ENCODE peak calls at places on chromosomes 16 and 17, in four cellular contexts. P is mucosa of descending colon, I is neuronal stem cell, O is A549. B is an unnamed sample. For H3K4me1, the result is how much of the 10 kb centered on the place peaks cover.

GRCh38 chr16:9929313-9929712 is 252.9 kb downstream of the GRIN2A start:
- DNase-seq in I (no peak), P (no peak), O (no peak), B (no peak)

GRCh38 chr16:19127674-19128131 is 13.9 kb downstream of the ITPRIPL2 start:
- DNase-seq in I (no peak), P (no peak), O (no peak), B (no peak)

GRCh38 chr17:30376621-30377452 is 1.9 kb upstream of the CPD start:
- DNase-seq in O (peak), P (no peak), I (no peak), B (no peak)

GRCh38 chr16:59179446-59180082 is 445.4 kb upstream of the GOT2 start:
- DNase-seq in O (peak), P (no peak), I (no peak), B (no peak)

GRCh38 chr17:75036643-75037268 is 10.0 kb downstream of the ATP5PD start:
- DNase-seq in O (peak), P (peak), I (no peak), B (no peak)

GRCh38 chr17:7834554-7834890 is 505 bp downstream of the KDM6B start:
- DNase-seq in I (peak), P (peak), O (peak), B (no peak)

GRCh38 chr17:50139950-50140885 is 10.3 kb upstream of the SAMD14 start:
- DNase-seq in I (no peak), O (peak), P (peak), B (peak)

GRCh38 chr16:87140211-87141200 is 176.7 kb downstream of the C16orf95 start:
- DNase-seq in I (no peak), P (no peak), O (no peak), B (no peak)

GRCh38 chr16:58563775-58564174 is 48.5 kb downstream of the SETD6 start:
- DNase-seq in P (no peak), I (no peak), O (no peak), B (no peak)

GRCh38 chr17:7580631-7581554 is 1.5 kb downstream of the CD68 start:
- DNase-seq in O (no peak), I (no peak), P (no peak), B (no peak)

GRCh38 chr16:65534121-65534528 is 412.3 kb upstream of the CDH11 start:
- DNase-seq in I (no peak), O (no peak), P (no peak), B (no peak)

GRCh38 chr17:81453049-81453448 is 57.8 kb downstream of the BAHCC1 start:
- DNase-seq in P (no peak), O (no peak), I (no peak), B (no peak)

GRCh38 chr17:45747907-45748306 is 36.2 kb upstream of the CRHR1 start:
- DNase-seq in P (no peak), I (no peak), O (no peak), B (no peak)

GRCh38 chr16:397135-397661 is at the start of gene NME4:
- DNase-seq in O (peak), P (peak), I (peak), B (peak)

GRCh38 chr17:78504156-78504925 is 72.9 kb downstream of the DNAH17 start:
- DNase-seq in O (no peak), I (no peak), P (no peak), B (no peak)

GRCh38 chr16:17321824-17322223 is 148.9 kb downstream of the XYLT1 start:
- DNase-seq in P (no peak), O (no peak), I (no peak), B (no peak)

GRCh38 chr17:1108560-1108809 is 71.3 kb downstream of the ABR start:
- DNase-seq in O (no peak), I (no peak), P (peak), B (peak)

GRCh38 chr16:71961066-71962039 is 38.8 kb downstream of the PKD1L3 start:
- DNase-seq in I (peak), P (peak), O (peak), B (peak)

GRCh38 chr17:63275318-63275967 is 170.7 kb downstream of the CYB561 start:
- DNase-seq in P (no peak), I (no peak), O (peak), B (no peak)

GRCh38 chr17:57490890-57491289 is 234.6 kb downstream of the MSI2 start:
- DNase-seq in O (no peak), P (no peak), I (no peak), B (no peak)

GRCh38 chr16:77344306-77344705 is 90.5 kb downstream of the ADAMTS18 start:
- DNase-seq in P (no peak), I (no peak), O (no peak), B (no peak)

GRCh38 chr17:10633738-10634379 is 23.2 kb downstream of the MYH3 start:
- DNase-seq in O (no peak), P (no peak), I (no peak), B (no peak)

GRCh38 chr17:28951428-28951990 is at the start of gene PHF12:
- DNase-seq in P (peak), O (peak), I (peak), B (peak)

GRCh38 chr17:28955408-28955807 is 4.1 kb upstream of the PHF12 start:
- DNase-seq in O (no peak), P (no peak), I (no peak), B (no peak)

GRCh38 chr17:28951991-28952975 is 965 bp upstream of the PHF12 start:
- DNase-seq in P (peak), I (peak), O (peak), B (peak)

GRCh38 chr17:28954886-28955285 is 3.6 kb upstream of the PHF12 start:
- DNase-seq in P (no peak), I (no peak), O (no peak), B (no peak)

GRCh38 chr17:28953444-28954118 is 2.3 kb upstream of the PHF12 start:
- DNase-seq in I (peak), O (peak), P (no peak), B (peak)
- H3K4me3 ChIP-seq in I (no peak), O (no peak), P (no peak), B (no peak)

DNA sequence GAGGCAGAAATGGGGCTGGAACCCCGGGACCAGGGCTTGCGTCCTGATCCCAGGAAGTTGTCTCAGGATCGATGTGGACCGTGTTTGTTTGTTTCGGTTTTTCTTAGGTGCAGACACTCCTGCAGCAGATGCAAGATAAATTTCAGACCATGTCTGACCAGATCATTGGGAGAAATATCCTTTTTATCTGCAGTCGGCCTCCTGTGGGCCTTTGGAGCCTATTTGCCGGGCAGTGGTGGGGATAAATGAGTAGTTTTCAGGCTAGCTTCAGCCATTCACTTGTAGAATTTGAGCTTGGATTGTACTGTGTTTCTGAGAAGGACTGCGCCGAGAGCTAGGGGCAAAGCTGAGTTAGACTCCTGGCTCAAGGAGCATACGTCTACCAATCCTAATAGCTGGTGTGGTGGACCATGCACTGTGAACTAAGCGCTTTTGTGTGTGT is 816 bp downstream of the HSBP1 start:
- DNase-seq in P (no peak), I (no peak), O (no peak), B (no peak)
- H3K4me1 ChIP-seq in P (under half), I (under half), O (under half), B (under half)

DNA sequence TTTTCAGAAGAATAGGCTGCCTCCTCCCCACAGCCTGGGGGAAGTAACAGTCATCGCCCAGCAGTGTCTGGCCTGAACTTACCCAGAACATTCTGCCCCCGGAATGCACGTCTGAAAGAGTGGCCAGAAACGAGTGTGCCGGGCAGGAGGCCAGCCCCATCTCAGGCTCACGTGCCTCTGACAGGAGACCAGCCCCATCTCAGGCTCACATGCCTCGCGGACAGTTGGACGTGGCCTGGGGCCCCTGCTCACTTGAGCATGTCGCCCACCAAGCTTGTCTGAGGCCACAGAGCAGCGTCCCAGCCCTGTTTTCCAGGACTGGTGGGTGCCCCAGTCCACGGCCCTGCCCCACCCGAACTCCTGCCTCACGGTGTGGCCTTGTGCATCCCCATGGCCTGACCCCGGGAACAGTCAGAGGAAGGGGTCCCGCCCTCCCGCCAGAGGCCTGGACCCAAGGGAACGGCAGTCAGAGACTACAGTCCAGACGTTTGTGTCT is 16.3 kb upstream of the CDH15 start:
- DNase-seq in P (peak), O (no peak), I (no peak), B (no peak)
- H3K4me3 ChIP-seq in P (no peak), O (no peak), I (no peak), B (no peak)

GRCh38 chr17:77326636-77327035 is 185.9 kb downstream of the SEC14L1 start:
- DNase-seq in P (no peak), O (no peak), I (no peak), B (no peak)

GRCh38 chr17:77327566-77328463 is 187.0 kb downstream of the SEC14L1 start:
- DNase-seq in O (no peak), P (peak), I (no peak), B (no peak)

GRCh38 chr17:77325537-77325825 is 184.7 kb downstream of the SEC14L1 start:
- DNase-seq in O (no peak), P (no peak), I (no peak), B (no peak)

GRCh38 chr17:77325826-77326581 is 185.2 kb downstream of the SEC14L1 start:
- DNase-seq in P (peak), O (no peak), I (no peak), B (no peak)

GRCh38 chr17:77327181-77327565 is 186.4 kb downstream of the SEC14L1 start:
- DNase-seq in O (no peak), I (no peak), P (peak), B (no peak)
- H3K4me1 ChIP-seq in O (half or more), I (under half), P (half or more), B (under half)

DNA sequence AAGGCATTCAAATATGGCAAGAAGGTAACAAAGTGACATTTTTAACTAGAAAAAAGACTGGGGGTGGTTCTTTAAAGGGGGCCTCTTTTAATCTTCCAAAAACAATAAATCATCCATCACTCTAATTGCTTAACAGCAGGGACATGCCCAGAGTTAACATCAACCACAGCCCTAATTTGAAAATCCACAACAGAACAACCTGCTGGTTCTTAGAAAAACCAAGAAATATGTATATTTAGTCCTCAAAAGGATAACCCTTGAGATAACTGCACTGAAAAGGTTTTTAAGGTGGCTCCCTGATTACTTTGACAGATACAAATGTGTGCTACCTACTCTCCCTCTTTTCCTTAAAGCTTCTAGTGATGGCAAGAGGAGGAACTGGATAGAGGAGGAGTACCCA is 54.4 kb downstream of the N4BP1 start:
- DNase-seq in P (no peak), O (no peak), I (no peak), B (no peak)
- H3K4me3 ChIP-seq in P (no peak), O (no peak), I (no peak), B (no peak)

GRCh38 chr17:67478266-67479118 is 101.4 kb downstream of the PITPNC1 start:
- DNase-seq in P (no peak), I (no peak), O (no peak), B (no peak)

GRCh38 chr17:67481808-67482207 is 104.7 kb downstream of the PITPNC1 start:
- DNase-seq in O (no peak), P (no peak), I (no peak), B (no peak)

GRCh38 chr17:67476787-67477335 is 99.8 kb downstream of the PITPNC1 start:
- DNase-seq in I (no peak), O (no peak), P (no peak), B (no peak)

GRCh38 chr17:67477687-67478086 is 100.6 kb downstream of the PITPNC1 start:
- DNase-seq in I (no peak), P (no peak), O (no peak), B (no peak)

DNA sequence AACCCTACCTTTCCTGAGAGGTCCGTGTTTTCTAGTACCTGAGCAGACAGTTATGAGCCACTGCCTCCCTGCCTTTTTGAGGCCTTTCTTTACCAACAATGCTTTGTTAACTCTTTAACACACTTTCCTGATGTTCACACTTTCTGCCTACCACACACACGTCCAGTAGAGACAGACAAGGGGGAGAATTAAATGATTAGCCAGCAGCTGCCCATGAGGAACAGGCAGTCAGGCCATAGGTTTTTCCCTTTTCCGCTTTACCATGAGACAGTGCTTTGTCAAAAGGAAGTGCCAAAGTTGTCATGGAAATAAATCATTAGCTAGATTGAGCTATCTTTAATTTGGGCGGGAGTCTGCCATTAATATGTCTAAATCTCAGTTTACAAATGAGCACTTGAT is 102.0 kb downstream of the PITPNC1 start:
- DNase-seq in I (no peak), P (no peak), O (no peak), B (no peak)
- H3K4me1 ChIP-seq in I (under half), P (under half), O (under half), B (under half)

DNA sequence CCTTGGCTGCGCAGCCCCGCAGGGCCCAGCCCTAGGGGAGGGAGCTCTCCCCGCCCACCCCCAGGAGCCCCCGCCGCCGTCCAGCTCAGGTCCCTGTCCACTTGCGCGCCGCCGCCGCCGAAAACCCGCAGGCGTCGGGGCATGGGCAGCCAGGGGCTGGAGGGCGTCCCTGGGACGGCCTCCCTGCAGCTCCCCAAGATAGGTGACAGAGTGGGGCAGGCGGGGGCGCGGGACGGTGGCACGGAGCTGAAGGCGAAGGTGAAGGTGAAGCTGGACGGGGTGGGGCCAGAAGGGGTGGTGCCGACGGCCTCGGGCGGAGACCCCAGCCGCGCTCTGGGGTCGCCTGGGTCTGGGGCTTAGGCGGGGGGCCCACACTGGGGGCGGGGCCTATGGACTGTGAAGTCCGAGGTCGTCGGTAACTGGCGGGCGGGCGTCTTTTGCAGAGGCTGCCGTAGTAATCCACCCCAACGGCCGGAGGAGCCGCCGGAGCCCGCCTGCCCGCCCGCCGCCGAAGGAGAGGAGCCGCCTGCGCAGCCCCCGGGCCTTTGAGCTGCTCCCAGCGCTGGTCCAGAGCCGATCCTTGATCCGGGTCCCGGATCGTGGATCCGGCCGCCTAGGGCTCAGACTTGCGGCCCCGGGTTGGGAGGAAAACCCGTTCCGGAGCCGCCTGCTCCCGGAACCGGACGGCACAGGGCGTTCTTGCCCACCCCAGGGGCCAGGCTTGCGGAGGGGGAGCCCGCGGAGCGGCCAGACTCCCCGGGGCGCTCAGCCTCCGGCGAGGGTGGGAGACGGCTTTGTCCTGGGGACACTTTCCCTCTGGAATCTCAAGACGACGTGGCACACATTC is 27.0 kb downstream of the SREBF1 start:
- DNase-seq in O (peak), P (peak), I (peak), B (peak)
- H3K4me3 ChIP-seq in O (no peak), P (no peak), I (no peak), B (peak)

DNA sequence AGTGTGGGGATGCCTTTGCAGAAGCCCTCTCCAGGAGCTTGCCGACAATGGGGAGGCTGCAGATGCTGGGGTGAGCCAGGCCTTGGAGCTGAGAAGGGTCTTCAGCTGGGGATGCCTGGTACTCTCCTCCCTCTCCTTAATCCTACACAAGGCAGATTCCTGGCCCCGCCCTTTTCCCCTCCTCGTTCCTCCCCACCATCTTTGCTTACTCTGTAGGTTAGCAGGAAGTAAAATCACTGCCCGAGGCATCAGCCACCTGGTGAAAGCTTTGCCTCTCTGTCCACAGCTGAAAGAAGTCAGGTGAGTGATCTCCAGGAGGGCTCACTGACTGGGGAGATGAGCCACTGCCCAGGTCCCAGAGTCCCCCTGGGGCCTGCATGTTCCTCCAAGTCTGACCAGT is 38.7 kb downstream of the NLRC5 start:
- DNase-seq in I (no peak), O (no peak), P (no peak), B (no peak)
- H3K4me1 ChIP-seq in I (under half), O (under half), P (under half), B (under half)

B was measured in neural progenitor cell.